ENCODE peak calls at places on chromosomes 11 and 22, in eight cellular contexts. A is SJSA1, L is iPS DF 6.9, I is GM23248, O is lower lobe of right lung, F is hepatocyte, Z is A549, G is fibroblast of lung. X is an unnamed sample.

GRCh38 chr11:10845589-10845988 is 12.3 kb downstream of the ZBED5 start:
- DNase-seq in L (no peak), I (peak; percentile 12), Z (no peak), G (no peak), F (no peak), O (no peak), A (no peak), X (no peak)

GRCh38 chr22:29105468-29105867 is 32.6 kb downstream of the KREMEN1 start:
- DNase-seq in I (peak; percentile 66), G (no peak), Z (no peak), O (no peak), A (no peak), F (no peak), L (no peak), X (no peak)

GRCh38 chr11:115545811-115546210 is 41.6 kb upstream of the CADM1 start:
- DNase-seq in Z (no peak), A (no peak), I (no peak), F (no peak), G (no peak), O (no peak), L (no peak), X (no peak)

GRCh38 chr11:108713076-108713790 is 48.4 kb downstream of the DDX10 start:
- DNase-seq in O (no peak), G (peak; percentile 81), Z (no peak), I (peak; percentile 36), F (no peak), L (no peak), A (no peak), X (no peak)

GRCh38 chr11:119417726-119418540 is 5.0 kb downstream of the THY1 start:
- DNase-seq in O (no peak), F (peak; percentile 40), L (no peak), A (peak; percentile 70), G (peak; percentile 99), I (peak; percentile 99), Z (no peak), X (no peak)

GRCh38 chr22:48222742-48223487 is 1460.5 kb downstream of the TBC1D22A start:
- DNase-seq in G (no peak), O (no peak), I (no peak), L (no peak), A (peak; percentile 28), Z (no peak), F (no peak), X (no peak)

GRCh38 chr22:16776088-16776487 is 49.1 kb downstream of the XKR3 start:
- DNase-seq in Z (no peak), O (no peak), A (no peak), F (no peak), G (no peak), I (no peak), L (no peak), X (no peak)

GRCh38 chr11:1345752-1346513 is 36.5 kb upstream of the TOLLIP start:
- DNase-seq in I (no peak), A (no peak), O (no peak), L (no peak), F (no peak), Z (no peak), G (no peak), X (no peak)

GRCh38 chr11:133902506-133902905 is 54.3 kb downstream of the IGSF9B start:
- DNase-seq in G (no peak), F (no peak), A (no peak), O (no peak), Z (no peak), L (no peak), I (no peak), X (no peak)

GRCh38 chr11:67571443-67571842 is 12.2 kb upstream of the GSTP1 start:
- DNase-seq in O (no peak), I (no peak), A (no peak), L (no peak), G (no peak), Z (no peak), F (no peak), X (peak; percentile 57)
- H3K27ac ChIP-seq in O (no peak overlapping the region), I (no peak overlapping the region), A (no peak overlapping the region), L (no peak overlapping the region), G (no peak overlapping the region), Z (peak overlapping the region; percentile 14), F (no peak overlapping the region), X (no peak overlapping the region)

DNA sequence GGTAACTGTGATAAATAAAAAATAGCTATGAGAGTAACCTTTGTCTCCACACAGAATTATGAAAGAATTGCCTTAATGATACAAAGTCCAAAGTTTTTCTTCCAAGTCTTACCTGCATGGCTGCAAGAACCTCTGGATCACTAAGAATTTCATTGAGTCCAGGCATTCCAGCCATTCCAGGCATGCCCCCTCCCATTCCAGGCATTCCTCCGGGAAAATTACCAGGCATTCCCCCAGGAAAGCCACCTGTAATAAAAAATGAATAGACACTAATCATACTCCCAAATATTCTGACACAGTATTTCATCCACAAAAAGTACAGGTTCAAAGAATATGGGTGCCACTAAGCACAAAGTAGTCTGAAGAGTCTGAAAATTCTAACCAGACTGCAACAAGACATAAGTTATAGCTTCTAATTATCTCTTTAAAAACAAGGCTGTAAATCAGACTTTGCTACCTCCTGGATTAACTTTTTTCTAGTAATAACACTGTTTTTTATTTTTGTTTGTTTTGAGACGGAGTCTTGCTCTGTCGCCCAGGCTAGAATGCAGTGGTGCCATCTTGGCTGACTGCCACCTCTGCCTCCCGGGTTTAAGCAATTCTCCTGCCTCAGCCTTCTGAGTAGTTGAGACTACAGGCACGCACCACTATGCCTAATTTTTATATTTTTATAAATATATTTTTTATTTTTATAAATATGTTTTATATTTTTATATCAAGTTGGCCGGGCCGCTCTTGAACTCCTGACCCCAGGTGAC is 8.0 kb upstream of the SLC25A17 start:
- DNase-seq in Z (no peak), O (no peak), F (no peak), G (no peak), L (no peak), A (no peak), I (no peak), X (no peak)
- H3K27ac ChIP-seq in Z (no peak overlapping the region), O (no peak overlapping the region), F (peak overlapping the region; percentile 42), G (no peak overlapping the region), L (no peak overlapping the region), A (no peak overlapping the region), I (no peak overlapping the region), X (no peak overlapping the region)

GRCh38 chr22:42296883-42297282 is 26.4 kb upstream of the TCF20 start:
- DNase-seq in L (no peak), F (no peak), A (no peak), I (no peak), Z (no peak), G (no peak), O (no peak), X (no peak)

GRCh38 chr22:42294034-42294985 is 23.9 kb upstream of the TCF20 start:
- DNase-seq in O (no peak), F (peak; percentile 84), Z (no peak), A (no peak), G (peak; percentile 36), I (peak; percentile 60), L (no peak), X (peak; percentile 97)

GRCh38 chr22:42297778-42298177 is 27.3 kb upstream of the TCF20 start:
- DNase-seq in G (no peak), I (no peak), F (no peak), Z (no peak), O (no peak), A (no peak), L (no peak), X (no peak)

GRCh38 chr22:42298746-42299145 is 28.3 kb upstream of the TCF20 start:
- DNase-seq in Z (no peak), G (no peak), I (no peak), A (no peak), L (no peak), F (no peak), O (no peak), X (no peak)

DNA sequence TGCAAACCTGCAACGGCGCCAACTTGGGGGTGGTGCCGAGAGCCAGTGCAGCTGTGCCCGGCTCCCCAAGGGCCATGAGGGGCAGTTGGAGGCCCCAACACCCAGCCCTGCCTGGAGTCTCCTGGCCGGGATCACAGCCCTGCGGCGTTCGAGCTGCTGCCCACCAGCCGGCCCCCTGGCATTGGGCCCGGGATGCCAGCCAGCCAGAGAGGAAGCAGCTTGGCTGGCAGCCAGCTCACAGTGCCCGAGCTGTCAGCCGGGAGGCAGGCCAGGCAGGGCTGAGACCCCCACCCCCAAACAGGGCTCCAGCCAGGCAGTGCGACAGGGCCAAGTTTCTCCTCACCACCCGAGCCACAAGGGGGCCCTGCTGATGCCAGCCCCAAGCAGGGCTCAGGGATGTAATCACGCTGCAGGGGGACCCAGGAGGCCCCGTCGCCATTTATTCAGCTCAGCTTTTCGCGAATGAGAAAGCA is 26.0 kb upstream of the TCF20 start:
- DNase-seq in O (no peak), L (no peak), F (peak; percentile 53), Z (no peak), G (no peak), I (no peak), A (no peak), X (peak; percentile 71)
- H3K27ac ChIP-seq in O (no peak overlapping the region), L (no peak overlapping the region), F (no peak overlapping the region), Z (no peak overlapping the region), G (no peak overlapping the region), I (no peak overlapping the region), A (no peak overlapping the region), X (no peak overlapping the region)

DNA sequence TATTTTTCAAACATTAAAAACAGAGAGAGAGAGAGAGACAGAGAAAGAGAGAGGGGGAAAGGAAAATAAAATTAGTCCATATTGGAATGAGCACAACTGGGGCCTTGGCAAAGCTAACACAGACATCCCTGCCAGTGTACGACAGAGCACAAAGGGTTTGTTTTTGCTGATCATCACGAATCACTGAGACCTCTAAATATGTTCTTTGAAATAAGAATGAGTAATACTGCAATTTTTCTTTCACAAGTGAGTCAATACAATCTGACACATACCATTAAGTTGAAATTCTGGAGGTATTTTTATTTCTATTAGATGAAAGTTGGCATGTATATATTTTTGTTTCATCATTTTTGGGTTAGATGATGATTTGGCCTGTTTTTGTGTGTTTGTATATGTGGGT is 27.0 kb upstream of the LRRC4C start:
- DNase-seq in A (no peak), I (no peak), Z (no peak), F (no peak), O (no peak), L (no peak), G (peak; percentile 61), X (no peak)
- H3K27ac ChIP-seq in A (no peak overlapping the region), I (no peak overlapping the region), Z (no peak overlapping the region), F (no peak overlapping the region), O (no peak overlapping the region), L (no peak overlapping the region), G (no peak overlapping the region), X (no peak overlapping the region)